ENCODE peak calls at places on chromosome 18, in nine cellular contexts. L is spleen, R is A549, F is HepG2, A is transverse colon, Z is breast epithelium, K is IMR-90, S is right lobe of liver, T is Peyer's patch. B is an unnamed sample.

GRCh38 chr18:5556317-5556974 is 12.6 kb upstream of the EPB41L3 start:
- DNase-seq in L (no peak), R (no peak), F (peak; percentile 23), A (no peak), Z (no peak), K (peak; percentile 67), S (no peak), T (no peak), B (no peak)

GRCh38 chr18:3493501-3494244 is 43.7 kb downstream of the TGIF1 start:
- DNase-seq in L (no peak), R (no peak), F (no peak), A (no peak), Z (no peak), K (no peak), S (no peak), T (no peak), B (no peak)

GRCh38 chr18:74496508-74497307 is 545 bp downstream of the CNDP2 start:
- DNase-seq in L (no peak), R (peak; percentile 44), F (peak; percentile 65), A (peak; percentile 70), Z (peak; percentile 54), K (peak; percentile 42), S (peak; percentile 77), T (peak; percentile 83), B (peak; percentile 93)

GRCh38 chr18:8366070-8366469 is 243.2 kb upstream of the RAB12 start:
- DNase-seq in L (no peak), R (no peak), F (no peak), A (no peak), Z (no peak), K (no peak), S (no peak), T (no peak), B (no peak)

GRCh38 chr18:8844721-8845148 is 139.4 kb downstream of the MTCL1 start:
- DNase-seq in L (no peak), R (no peak), F (no peak), A (no peak), Z (no peak), K (peak; percentile 46), S (no peak), T (no peak), B (no peak)

GRCh38 chr18:77702686-77703085 is 453.0 kb downstream of the GALR1 start:
- DNase-seq in L (no peak), R (peak; percentile 1), F (peak; percentile 10), A (no peak), Z (no peak), K (peak; percentile 2), S (no peak), T (no peak), B (no peak)

GRCh38 chr18:61699397-61700090 is 193.3 kb downstream of the RNF152 start:
- DNase-seq in L (no peak), R (no peak), F (no peak), A (no peak), Z (no peak), K (no peak), S (no peak), T (no peak), B (no peak)

GRCh38 chr18:7870855-7871254 is 303.7 kb downstream of the PTPRM start:
- DNase-seq in L (no peak), R (no peak), F (no peak), A (no peak), Z (no peak), K (peak; percentile 14), S (no peak), T (no peak), B (no peak)

GRCh38 chr18:44586782-44587524 is 93.7 kb upstream of the SETBP1 start:
- DNase-seq in L (no peak), R (no peak), F (no peak), A (no peak), Z (peak; percentile 33), K (no peak), S (no peak), T (no peak), B (no peak)

GRCh38 chr18:42185486-42185885 is 230.5 kb downstream of the PIK3C3 start:
- DNase-seq in L (no peak), R (no peak), F (no peak), A (no peak), Z (no peak), K (no peak), S (no peak), T (no peak), B (no peak)

GRCh38 chr18:79846936-79847557 is 49.3 kb downstream of the KCNG2 start:
- DNase-seq in L (peak; percentile 41), R (no peak), F (no peak), A (no peak), Z (no peak), K (no peak), S (no peak), T (no peak), B (no peak)

GRCh38 chr18:2853926-2854664 is 7.3 kb downstream of the EMILIN2 start:
- DNase-seq in L (no peak), R (no peak), F (no peak), A (no peak), Z (no peak), K (no peak), S (no peak), T (no peak), B (no peak)

GRCh38 chr18:33820517-33821368 is 242.7 kb downstream of the ASXL3 start:
- DNase-seq in L (no peak), R (no peak), F (no peak), A (no peak), Z (no peak), K (no peak), S (no peak), T (peak; percentile 48), B (peak; percentile 70)

GRCh38 chr18:74579704-74580103 is 18.0 kb upstream of the ZNF407 start:
- DNase-seq in L (no peak), R (no peak), F (no peak), A (no peak), Z (no peak), K (no peak), S (no peak), T (no peak), B (no peak)

GRCh38 chr18:11985532-11985931 is 4.2 kb downstream of the IMPA2 start:
- DNase-seq in L (no peak), R (no peak), F (no peak), A (no peak), Z (no peak), K (no peak), S (no peak), T (no peak), B (no peak)
- TF ChIP-seq POLR2A in L (no peak), R (no peak), F (no peak), A (no peak), Z (no peak), K (no peak), S (no peak), T (no peak), B (no peak)

GRCh38 chr18:11323359-11323819 is 174.0 kb upstream of the PIEZO2 start:
- DNase-seq in L (no peak), R (peak; percentile 31), F (peak; percentile 15), A (no peak), Z (no peak), K (peak; percentile 72), S (no peak), T (no peak), B (no peak)
- TF ChIP-seq CTCF in L (no peak), R (no peak), F (no peak), A (no peak), Z (no peak), K (no peak), S (no peak), T (no peak), B (no peak)

GRCh38 chr18:10525563-10526210 is at the start of gene NAPG:
- DNase-seq in L (peak; percentile 97), R (peak; percentile 83), F (peak; percentile 81), A (peak; percentile 93), Z (peak; percentile 82), K (peak; percentile 92), S (peak; percentile 93), T (peak; percentile 92), B (peak; percentile 84)
- TF ChIP-seq POLR2A in L (no peak), R (peak; percentile 50), F (peak; percentile 77), A (peak; percentile 67), Z (no peak), K (peak; percentile 86), S (peak; percentile 46), T (peak; percentile 55), B (no peak)

GRCh38 chr18:49162226-49162848 is 211.6 kb upstream of the SMAD7 start:
- DNase-seq in L (no peak), R (no peak), F (no peak), A (no peak), Z (no peak), K (no peak), S (no peak), T (no peak), B (no peak)
- TF ChIP-seq CTCF in L (no peak), R (no peak), F (peak; percentile 6), A (peak; percentile 50), Z (no peak), K (no peak), S (no peak), T (no peak), B (no peak)

GRCh38 chr18:48687694-48688042 is 148.8 kb downstream of the CTIF start:
- DNase-seq in L (no peak), R (no peak), F (no peak), A (no peak), Z (no peak), K (no peak), S (no peak), T (no peak), B (no peak)
- TF ChIP-seq POLR2A in L (no peak), R (no peak), F (no peak), A (no peak), Z (no peak), K (no peak), S (no peak), T (no peak), B (no peak)

DNA sequence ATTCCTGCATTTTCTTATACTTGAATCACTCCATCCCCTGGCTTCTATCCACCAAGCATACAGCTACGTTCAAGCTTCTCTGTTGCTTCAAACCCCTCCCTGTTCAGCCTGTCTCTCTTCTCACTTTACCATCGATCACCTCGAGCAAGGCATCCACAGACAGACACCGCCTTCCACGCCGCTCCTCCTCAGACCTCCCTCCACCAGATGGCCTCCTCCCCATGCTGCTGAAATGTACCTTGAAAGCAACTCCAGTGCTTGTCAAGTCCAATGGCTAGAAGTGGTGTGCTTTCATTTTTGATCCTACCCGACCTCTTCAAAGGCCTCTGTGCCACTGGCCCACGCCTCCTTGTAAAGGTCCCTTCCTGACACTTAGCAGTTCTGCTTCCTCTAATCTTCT is 131.3 kb upstream of the ACAA2 start:
- DNase-seq in L (no peak), R (no peak), F (no peak), A (no peak), Z (no peak), K (peak; percentile 7), S (no peak), T (no peak), B (peak; percentile 80)
- TF ChIP-seq CTCF in L (no peak), R (peak; percentile 5), F (peak; percentile 39), A (no peak), Z (no peak), K (no peak), S (peak; percentile 31), T (no peak), B (no peak)

DNA sequence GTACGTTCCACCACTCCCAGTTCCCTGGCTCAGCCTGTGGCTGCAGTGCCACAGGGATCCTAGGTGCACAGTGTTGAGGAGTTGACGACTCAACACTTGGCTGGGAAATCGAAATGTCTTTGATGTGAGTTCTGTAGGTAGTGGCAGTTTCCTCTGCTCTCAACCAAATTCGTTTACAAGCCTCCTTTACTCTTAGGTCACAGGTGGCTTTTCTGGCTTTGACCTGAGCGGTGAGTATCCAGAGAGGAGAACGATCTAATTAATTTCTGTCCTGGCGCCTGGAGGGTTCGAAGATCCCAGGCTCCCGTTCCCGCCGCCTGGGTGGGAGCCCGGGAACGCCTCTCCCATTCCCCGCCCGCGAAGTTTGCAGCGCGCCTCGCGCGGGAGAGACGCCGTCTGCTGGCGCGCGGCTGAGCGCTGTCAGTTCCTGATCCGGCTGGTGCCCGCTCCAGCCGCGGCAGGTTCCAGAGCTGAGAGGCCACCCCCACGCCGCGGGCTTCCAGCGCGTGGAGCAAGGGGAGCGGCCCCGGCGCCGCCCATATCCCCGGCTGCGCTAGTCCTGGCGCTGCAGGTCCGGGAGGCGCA is at the start of gene LAMA3:
- DNase-seq in L (peak; percentile 80), R (peak; percentile 46), F (no peak), A (peak; percentile 61), Z (peak; percentile 48), K (peak; percentile 11), S (peak; percentile 64), T (peak; percentile 84), B (peak; percentile 92)
- TF ChIP-seq POLR2A in L (no peak), R (peak; percentile 35), F (no peak), A (no peak), Z (no peak), K (no peak), S (peak; percentile 18), T (peak; percentile 42), B (no peak)